ENCODE peak calls at places on chromosomes 6 and 20, in ten cellular contexts. I, W, A, Z, P, D, J, L, T and G are unnamed samples.

GRCh38 chr6:122289721-122290501 is 109.5 kb upstream of the HSF2 start:
- DNase-seq in J (no peak), Z (no peak), D (no peak), P (peak; percentile 2), I (no peak), A (peak; percentile 58), L (peak; percentile 6), T (no peak), W (peak; percentile 38), G (no peak)

GRCh38 chr20:1275919-1276318 is 9.8 kb downstream of the SNPH start:
- DNase-seq in L (no peak), T (no peak), Z (no peak), W (no peak), I (no peak), P (no peak), A (no peak), J (no peak), D (no peak), G (no peak)

GRCh38 chr6:154370545-154370944 is 13.9 kb upstream of the IPCEF1 start:
- DNase-seq in D (peak; percentile 64), A (peak; percentile 46), Z (no peak), T (no peak), W (peak; percentile 68), L (peak; percentile 51), I (no peak), J (no peak), P (peak; percentile 55), G (no peak)

GRCh38 chr6:1244941-1245340 is 67.0 kb upstream of the FOXQ1 start:
- DNase-seq in I (no peak), P (no peak), D (no peak), Z (no peak), J (no peak), L (no peak), A (no peak), T (no peak), W (no peak), G (no peak)

GRCh38 chr6:49849121-49849907 is 17.0 kb downstream of the CRISP1 start:
- DNase-seq in I (no peak), W (peak; percentile 72), Z (no peak), A (peak; percentile 76), D (peak; percentile 49), J (no peak), L (peak; percentile 66), P (peak; percentile 39), T (no peak), G (peak; percentile 55)

GRCh38 chr6:42714098-42714761 is 8.2 kb downstream of the PRPH2 start:
- DNase-seq in J (no peak), L (peak; percentile 69), W (no peak), Z (no peak), D (no peak), P (peak; percentile 59), T (no peak), I (no peak), A (no peak), G (no peak)

GRCh38 chr20:62668441-62669027 is 26.2 kb downstream of the SLCO4A1 start:
- DNase-seq in A (peak; percentile 72), P (peak; percentile 79), T (peak; percentile 99), D (peak; percentile 93), Z (no peak), J (peak; percentile 69), I (peak; percentile 73), L (peak; percentile 80), W (peak; percentile 51), G (peak; percentile 89)

GRCh38 chr20:57869291-57869950 is 159.6 kb upstream of the PMEPA1 start:
- DNase-seq in I (no peak), P (no peak), J (no peak), D (no peak), Z (no peak), W (no peak), T (no peak), A (no peak), L (no peak), G (no peak)

GRCh38 chr6:139977887-139978332 is 603.5 kb upstream of the CITED2 start:
- DNase-seq in J (peak; percentile 68), L (peak; percentile 95), A (no peak), I (no peak), Z (no peak), D (peak; percentile 29), P (peak; percentile 80), W (no peak), T (no peak), G (no peak)

GRCh38 chr20:50061151-50062005 is 51.6 kb downstream of the UBE2V1 start:
- DNase-seq in T (no peak), L (no peak), J (no peak), I (no peak), D (no peak), A (no peak), Z (no peak), W (no peak), P (no peak), G (no peak)

GRCh38 chr20:25058797-25059486 is 1.0 kb upstream of the ACSS1 start:
- DNase-seq in D (no peak), Z (no peak), I (peak; percentile 49), L (no peak), J (no peak), T (no peak), P (no peak), W (peak; percentile 19), A (no peak), G (no peak)

GRCh38 chr6:86042214-86042613 is 399.5 kb upstream of the SYNCRIP start:
- DNase-seq in W (no peak), I (no peak), Z (no peak), J (no peak), A (no peak), L (no peak), P (no peak), T (no peak), D (no peak), G (no peak)

GRCh38 chr6:45500924-45501816 is 123.4 kb upstream of the SUPT3H start:
- DNase-seq in A (no peak), P (no peak), W (peak; percentile 5), Z (no peak), J (no peak), D (no peak), I (no peak), L (peak; percentile 24), T (peak; percentile 13), G (no peak)

GRCh38 chr20:31713312-31714049 is 9.2 kb downstream of the BCL2L1 start:
- DNase-seq in L (peak; percentile 97), W (no peak), Z (no peak), I (peak; percentile 85), P (peak; percentile 98), A (no peak), T (no peak), J (peak; percentile 86), D (peak; percentile 95), G (no peak)

GRCh38 chr20:37358366-37359150 is 12.6 kb downstream of the SRC start:
- DNase-seq in I (no peak), J (peak; percentile 64), L (no peak), Z (no peak), P (no peak), A (no peak), T (no peak), D (no peak), W (no peak), G (no peak)

GRCh38 chr6:53054532-53054931 is 10.7 kb upstream of the FBXO9 start:
- DNase-seq in L (no peak), A (no peak), J (no peak), W (no peak), D (no peak), Z (no peak), T (no peak), P (no peak), I (no peak), G (no peak)

GRCh38 chr6:125193208-125193607 is 39.6 kb downstream of the TPD52L1 start:
- DNase-seq in D (no peak), T (no peak), I (no peak), P (no peak), J (no peak), L (no peak), A (no peak), Z (no peak), W (no peak), G (no peak)

GRCh38 chr6:82775361-82775760 is 290.3 kb downstream of the UBE3D start:
- DNase-seq in T (no peak), A (no peak), Z (no peak), I (no peak), J (no peak), P (peak; percentile 66), D (peak; percentile 10), L (no peak), W (no peak), G (no peak)

GRCh38 chr6:75206338-75207210 is 721 bp upstream of the COL12A1 start:
- DNase-seq in A (no peak), L (peak; percentile 20), P (no peak), Z (no peak), W (no peak), T (no peak), I (peak; percentile 25), D (no peak), J (no peak), G (no peak)

GRCh38 chr6:105560611-105561066 is 157.8 kb upstream of the PREP start:
- DNase-seq in J (no peak), D (peak; percentile 55), I (no peak), L (peak; percentile 58), W (no peak), Z (no peak), T (no peak), A (no peak), P (peak; percentile 31), G (no peak)

GRCh38 chr6:53673138-53673801 is 7.7 kb upstream of the KLHL31 start:
- DNase-seq in A (no peak), Z (no peak), L (peak; percentile 84), W (no peak), I (no peak), T (no peak), J (no peak), D (peak; percentile 30), P (peak; percentile 91), G (peak; percentile 31)

GRCh38 chr6:155895641-155896040 is 440.0 kb upstream of the NOX3 start:
- DNase-seq in Z (no peak), L (no peak), T (no peak), P (peak; percentile 27), A (no peak), W (no peak), D (no peak), I (no peak), J (no peak), G (no peak)

GRCh38 chr20:44186674-44187053 is 324 bp downstream of the JPH2 start:
- DNase-seq in I (no peak), P (no peak), Z (no peak), W (no peak), L (no peak), D (peak; percentile 16), A (no peak), J (no peak), T (no peak), G (no peak)

GRCh38 chr6:35425284-35425683 is 26.9 kb upstream of the FANCE start:
- DNase-seq in W (no peak), D (peak; percentile 87), Z (no peak), L (peak; percentile 96), A (no peak), T (no peak), J (no peak), I (no peak), P (peak; percentile 96), G (no peak)